ENCODE peak calls at places on chromosomes 2 and 18, in six cellular contexts. J, G, Q, Z, B and K are unnamed samples.

GRCh38 chr18:36130039-36130831 is 536 bp downstream of the ELP2 start:
- DNase-seq in J (no peak), G (no peak), Q (peak), Z (no peak), B (peak), K (no peak)

GRCh38 chr2:200733713-200734198 is 78.0 kb upstream of the BZW1 start:
- DNase-seq in J (no peak), G (no peak), Q (no peak), Z (no peak), B (no peak), K (no peak)

GRCh38 chr2:38066415-38066814 is 9.5 kb downstream of the CYP1B1 start:
- DNase-seq in J (no peak), G (no peak), Q (no peak), Z (no peak), B (no peak), K (no peak)

GRCh38 chr2:183089192-183089851 is 10.8 kb downstream of the DUSP19 start:
- DNase-seq in J (no peak), G (no peak), Q (no peak), Z (no peak), B (no peak), K (no peak)

GRCh38 chr18:10417191-10417590 is 37.2 kb upstream of the APCDD1 start:
- DNase-seq in J (no peak), G (peak), Q (no peak), Z (no peak), B (no peak), K (no peak)

GRCh38 chr2:88307817-88308216 is 137.7 kb downstream of the THNSL2 start:
- DNase-seq in J (no peak), G (peak), Q (peak), Z (no peak), B (no peak), K (peak)

GRCh38 chr18:57630002-57630758 is 8.5 kb upstream of the NARS1 start:
- DNase-seq in J (peak), G (peak), Q (peak), Z (peak), B (peak), K (peak)

GRCh38 chr2:44802409-44803099 is 138.9 kb upstream of the SIX3 start:
- DNase-seq in J (peak), G (no peak), Q (no peak), Z (no peak), B (peak), K (peak)

GRCh38 chr2:137255990-137256389 is 490.6 kb downstream of the THSD7B start:
- DNase-seq in J (no peak), G (no peak), Q (no peak), Z (no peak), B (no peak), K (no peak)

DNA sequence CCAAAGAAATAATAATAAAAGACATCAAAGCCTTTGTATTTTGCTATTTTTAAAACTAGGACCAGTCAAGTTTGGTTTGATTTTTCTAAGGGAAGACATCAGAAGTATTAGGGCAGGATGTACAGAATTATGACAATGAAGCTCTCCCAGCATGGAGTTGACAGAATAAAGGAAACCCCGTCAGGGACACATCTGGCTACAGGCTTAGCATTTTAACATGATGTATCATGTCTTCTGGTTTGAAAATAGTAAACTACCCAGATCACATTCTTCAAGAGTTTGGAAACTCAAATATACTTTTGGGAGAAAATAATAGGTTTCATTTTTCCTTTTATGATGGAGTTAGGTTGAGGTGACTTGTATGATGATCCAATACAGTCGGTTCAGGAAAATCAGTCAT is 552.0 kb upstream of the CDH2 start:
- DNase-seq in J (no peak), G (no peak), Q (peak), Z (no peak), B (no peak), K (no peak)
- H2BK120ac ChIP-seq in J (no peak), G (no peak), Q (no peak), Z (no peak), B (no peak), K (no peak)

GRCh38 chr2:125615438-125615837 is 1040.5 kb upstream of the GYPC start:
- DNase-seq in J (no peak), G (no peak), Q (no peak), Z (no peak), B (no peak), K (no peak)
- H4K91ac ChIP-seq in J (no peak), G (no peak), Q (no peak), Z (no peak), B (no peak), K (no peak)

DNA sequence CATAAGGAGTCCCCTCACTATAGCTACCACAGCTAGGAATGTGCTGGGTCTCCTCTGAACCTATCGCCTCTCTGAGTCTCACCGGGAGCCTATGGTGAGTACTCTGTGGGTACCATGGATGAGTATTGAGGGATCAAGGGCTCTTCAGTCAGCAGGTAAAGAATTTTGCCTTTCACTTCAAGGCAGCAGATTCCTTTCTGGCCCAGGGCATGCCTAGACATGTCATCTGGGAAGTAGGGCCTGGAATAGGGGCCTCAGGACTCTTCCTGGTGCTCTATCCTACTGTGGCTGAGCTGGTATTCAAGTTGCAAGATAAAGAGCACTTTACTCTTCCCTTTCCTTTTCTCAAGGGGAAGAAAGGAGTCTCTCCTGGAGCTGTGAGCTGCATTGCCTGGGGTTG is 85.6 kb upstream of the LHCGR start:
- DNase-seq in J (no peak), G (no peak), Q (no peak), Z (no peak), B (no peak), K (no peak)
- H2BK120ac ChIP-seq in J (peak), G (peak), Q (peak), Z (no peak), B (no peak), K (no peak)

DNA sequence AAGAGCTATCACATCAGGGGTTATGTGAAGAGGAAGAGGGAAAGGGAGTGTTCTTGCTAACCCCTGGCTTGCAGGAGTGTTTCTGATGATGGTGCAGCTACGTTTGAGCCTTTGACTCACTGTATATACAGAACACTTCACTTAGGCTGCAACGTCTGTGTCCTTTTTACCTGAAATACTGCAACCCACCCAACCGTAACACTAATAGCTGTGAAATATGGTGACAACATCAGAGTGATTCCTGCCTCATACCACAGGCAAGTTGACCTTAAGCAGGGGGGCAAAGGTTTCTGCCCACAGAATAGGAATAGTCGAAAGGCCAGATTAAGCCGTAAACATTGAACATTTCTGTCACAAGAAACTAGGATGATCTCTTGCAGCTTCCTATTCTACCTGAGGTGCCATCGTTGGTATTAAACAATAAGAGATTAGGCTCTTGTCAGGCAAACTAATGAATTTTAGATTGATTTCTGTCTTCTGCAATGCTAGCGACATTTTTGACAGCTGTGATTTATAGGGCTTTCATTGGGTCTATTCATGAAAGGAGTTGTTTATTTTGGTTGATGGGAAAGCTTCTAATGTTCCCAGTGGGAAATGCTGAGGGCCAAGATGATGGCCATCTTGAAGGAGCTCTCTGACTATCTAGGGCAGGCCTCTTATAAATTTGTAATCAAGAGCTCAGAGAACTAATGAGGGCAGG is 316.8 kb downstream of the PIK3C3 start:
- DNase-seq in J (no peak), G (no peak), Q (no peak), Z (no peak), B (no peak), K (no peak)
- H4K91ac ChIP-seq in J (no peak), G (no peak), Q (no peak), Z (no peak), B (no peak), K (no peak)

DNA sequence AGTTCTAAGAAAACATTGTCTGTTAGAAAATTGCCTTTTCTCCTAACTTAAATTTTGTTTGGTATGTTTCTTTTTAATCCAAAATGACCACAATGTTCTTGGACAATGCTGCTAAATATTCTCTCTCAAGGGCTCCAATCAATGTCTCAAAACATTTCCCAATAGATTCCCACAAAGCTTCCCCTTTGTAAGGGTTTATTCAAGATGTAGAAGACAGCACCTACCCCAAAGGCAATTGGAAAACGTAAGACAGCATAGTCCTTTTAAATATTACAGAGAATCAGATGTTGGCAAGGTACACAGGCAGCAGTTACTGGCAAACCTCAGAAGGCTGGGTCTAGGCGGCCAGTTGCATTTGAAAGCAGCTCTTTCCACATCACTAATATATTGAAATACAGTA is 18.3 kb upstream of the RIF1 start:
- DNase-seq in J (no peak), G (no peak), Q (no peak), Z (no peak), B (no peak), K (no peak)
- H2BK120ac ChIP-seq in J (no peak), G (no peak), Q (no peak), Z (no peak), B (no peak), K (no peak)

GRCh38 chr2:168373468-168373867 is 82.6 kb upstream of the CERS6 start:
- DNase-seq in J (no peak), G (no peak), Q (no peak), Z (no peak), B (no peak), K (no peak)
- H4K91ac ChIP-seq in J (no peak), G (no peak), Q (no peak), Z (no peak), B (no peak), K (no peak)

GRCh38 chr2:168518555-168519066 is 62.5 kb downstream of the CERS6 start:
- DNase-seq in J (peak), G (no peak), Q (peak), Z (peak), B (peak), K (no peak)
- H2BK120ac ChIP-seq in J (no peak), G (peak), Q (no peak), Z (no peak), B (no peak), K (no peak)

GRCh38 chr2:15883684-15884083 is 56.7 kb upstream of the MYCN start:
- DNase-seq in J (no peak), G (no peak), Q (no peak), Z (no peak), B (no peak), K (no peak)
- H4K91ac ChIP-seq in J (no peak), G (no peak), Q (no peak), Z (no peak), B (no peak), K (no peak)

DNA sequence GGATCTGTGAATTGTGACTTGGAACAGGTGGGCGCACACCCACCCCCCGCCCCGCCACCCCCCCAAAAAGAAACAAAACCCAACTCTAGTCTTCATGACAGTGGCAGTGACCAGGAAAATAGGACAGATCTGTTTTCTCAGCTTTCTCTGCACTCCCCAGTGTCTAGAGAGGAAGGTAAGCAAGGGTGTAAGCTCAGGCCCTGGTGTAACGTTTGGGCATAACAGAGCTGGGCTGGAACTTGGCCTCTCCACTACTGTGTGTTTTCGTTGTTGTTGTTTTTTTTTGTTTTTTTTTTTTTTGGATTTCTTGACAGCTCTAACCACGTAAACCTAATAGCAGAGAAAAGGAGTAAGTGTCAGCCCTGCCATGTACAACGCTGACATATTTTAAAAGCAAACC is 1160.8 kb downstream of the DPP10 start:
- DNase-seq in J (no peak), G (no peak), Q (no peak), Z (no peak), B (no peak), K (no peak)
- H2BK120ac ChIP-seq in J (no peak), G (no peak), Q (no peak), Z (no peak), B (no peak), K (no peak)

GRCh38 chr2:8282858-8283252 is 399.0 kb upstream of the ID2 start:
- DNase-seq in J (no peak), G (no peak), Q (no peak), Z (no peak), B (no peak), K (no peak)
- H4K91ac ChIP-seq in J (peak), G (no peak), Q (no peak), Z (no peak), B (no peak), K (no peak)